ENCODE peak calls at places on chromosome 11, in seven cellular contexts. F is lower lobe of right lung, T is fibroblast of lung, O is astrocyte of the cerebellum, C is right lobe of liver, B is AG04450, V is upper lobe of left lung. A is an unnamed sample.
A peak's percentile ranks its signal among the peaks of the same experiment; 100 is the strongest.

GRCh38 chr11:70326365-70326803 is 55.9 kb downstream of the PPFIA1 start:
- DNase-seq in T (peak; percentile 89), F (no peak), V (peak; percentile 32), B (peak; percentile 33), C (no peak), O (no peak), A (peak; percentile 51)

GRCh38 chr11:7548659-7549283 is 35.0 kb downstream of the PPFIBP2 start:
- DNase-seq in V (no peak), T (no peak), O (no peak), F (no peak), C (peak; percentile 62), B (no peak), A (no peak)

GRCh38 chr11:126162286-126163030 is 49.0 kb downstream of the RPUSD4 start:
- DNase-seq in B (no peak), C (peak; percentile 40), F (no peak), T (peak; percentile 55), O (no peak), V (no peak), A (no peak)

GRCh38 chr11:34277166-34277565 is 80.6 kb downstream of the ABTB2 start:
- DNase-seq in B (no peak), V (no peak), C (no peak), T (no peak), O (no peak), F (no peak), A (no peak)

GRCh38 chr11:62427630-62428233 is 8.9 kb downstream of the SCGB1A1 start:
- DNase-seq in F (no peak), B (no peak), V (no peak), C (no peak), T (peak; percentile 39), O (no peak), A (no peak)

GRCh38 chr11:86143429-86144030 is 74.6 kb upstream of the PICALM start:
- DNase-seq in T (no peak), B (no peak), C (no peak), V (peak; percentile 41), F (no peak), O (no peak), A (no peak)

GRCh38 chr11:111694851-111695250 is 71.3 kb downstream of the PPP2R1B start:
- DNase-seq in B (peak; percentile 92), V (no peak), T (peak; percentile 99), C (no peak), F (no peak), O (peak; percentile 90), A (peak; percentile 54)

GRCh38 chr11:125720781-125721180 is 25.3 kb upstream of the PATE1 start:
- DNase-seq in O (no peak), B (no peak), V (no peak), C (no peak), T (no peak), F (no peak), A (no peak)

GRCh38 chr11:4105916-4106315 is 11.3 kb downstream of the RRM1 start:
- DNase-seq in T (no peak), F (no peak), C (no peak), O (no peak), V (no peak), B (no peak), A (no peak)

GRCh38 chr11:94128171-94128745 is 383 bp upstream of the PANX1 start:
- DNase-seq in O (no peak), T (no peak), B (no peak), F (peak; percentile 57), C (peak; percentile 58), V (no peak), A (no peak)

GRCh38 chr11:80285076-80285790 is 844.4 kb upstream of the TENM4 start:
- DNase-seq in T (peak; percentile 42), B (peak; percentile 11), F (no peak), C (no peak), O (peak; percentile 59), V (no peak), A (no peak)

GRCh38 chr11:67607507-67607906 is 771 bp downstream of the NDUFV1 start:
- DNase-seq in V (no peak), C (no peak), F (no peak), T (no peak), O (no peak), B (no peak), A (no peak)

GRCh38 chr11:61131586-61131985 is 29.3 kb downstream of the CD5 start:
- DNase-seq in V (no peak), F (no peak), O (no peak), B (no peak), C (no peak), T (no peak), A (no peak)

GRCh38 chr11:6480299-6480914 is 724 bp downstream of the ARFIP2 start:
- DNase-seq in O (no peak), T (no peak), C (no peak), V (no peak), B (no peak), F (no peak), A (no peak)

GRCh38 chr11:100777118-100777517 is 90.0 kb downstream of the ARHGAP42 start:
- DNase-seq in T (no peak), B (no peak), C (no peak), O (no peak), V (no peak), F (no peak), A (no peak)

GRCh38 chr11:94638902-94639373 is 71.8 kb downstream of the PIWIL4 start:
- DNase-seq in T (peak; percentile 57), B (no peak), O (no peak), C (no peak), F (no peak), V (no peak), A (peak; percentile 2)

GRCh38 chr11:60874421-60875365 is 7.4 kb downstream of the ZP1 start:
- DNase-seq in B (no peak), T (no peak), C (no peak), V (peak; percentile 17), F (peak; percentile 31), O (no peak), A (no peak)

GRCh38 chr11:531826-532511 is 3.4 kb downstream of the HRAS start:
- DNase-seq in O (no peak), C (no peak), F (no peak), V (no peak), T (no peak), B (no peak), A (no peak)

DNA sequence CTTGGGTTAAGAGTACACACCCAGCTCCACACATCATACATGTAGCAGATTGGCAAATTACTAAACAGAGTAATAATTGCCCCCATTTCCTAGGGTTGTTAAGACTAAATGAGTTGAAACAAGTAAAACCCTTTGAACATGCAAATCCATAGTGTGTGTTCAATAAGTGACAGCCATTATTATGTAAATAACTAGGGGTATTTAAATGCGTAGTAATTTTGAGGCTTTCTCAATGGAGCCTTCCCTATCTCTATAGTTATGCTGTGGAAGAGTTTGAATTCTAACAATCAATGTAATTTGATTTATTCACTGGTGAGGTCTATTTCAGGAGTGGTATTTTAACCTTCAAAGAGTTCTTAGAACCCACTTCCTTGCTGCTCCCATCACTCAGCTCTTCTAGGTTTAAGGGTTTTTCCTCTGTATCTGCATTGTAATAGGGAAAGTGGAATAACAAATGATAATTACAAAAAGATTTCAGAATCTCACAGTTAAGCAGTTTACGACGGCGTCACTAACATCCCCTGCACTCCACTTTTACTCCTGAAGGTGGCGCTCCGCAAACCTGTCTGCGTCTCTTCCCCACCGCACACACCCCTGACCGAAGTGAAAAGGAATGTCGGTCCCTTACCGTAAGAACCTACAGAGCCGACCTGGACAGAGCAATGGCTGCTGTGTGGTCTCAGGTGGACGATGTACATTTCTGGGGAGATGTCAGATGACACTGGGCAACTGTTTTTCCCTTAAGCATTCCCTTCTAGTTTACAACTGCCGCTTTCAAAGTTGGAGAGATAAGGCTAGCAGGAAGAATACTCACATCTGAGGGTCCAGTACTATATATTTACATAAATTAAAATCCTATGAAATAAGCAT is 80.8 kb downstream of the ZC3H12C start:
- DNase-seq in C (peak; percentile 70), O (no peak), V (peak; percentile 71), B (no peak), F (peak; percentile 78), T (peak; percentile 81), A (no peak)
- TF ChIP-seq CTCF in C (peak; percentile 84), O (peak; percentile 90), V (peak; percentile 70), B (peak; percentile 82), F (peak; percentile 73), T (peak; percentile 94), A (peak; percentile 82)

DNA sequence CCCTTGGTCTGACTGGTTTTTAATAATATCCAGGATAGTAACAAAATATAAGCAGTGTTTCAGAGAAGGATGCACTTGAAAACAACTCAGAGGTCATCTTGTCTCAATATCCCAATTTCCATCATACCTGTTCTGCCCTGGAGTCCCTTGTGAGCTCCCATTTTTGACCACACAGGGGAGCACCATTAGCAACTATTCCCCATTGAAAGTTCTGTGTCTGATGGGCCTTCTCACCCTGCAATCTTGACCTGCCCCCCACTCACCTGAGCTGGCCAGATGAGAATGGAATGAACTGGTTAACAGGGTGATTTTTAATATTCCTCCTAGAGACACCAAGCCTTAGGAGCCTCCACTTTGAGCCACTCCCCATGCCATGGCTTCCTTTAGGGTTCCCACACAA is 3.8 kb upstream of the CAPN5 start:
- DNase-seq in C (no peak), V (no peak), F (no peak), B (no peak), T (no peak), O (no peak), A (no peak)
- TF ChIP-seq CTCF in C (peak; percentile 44), V (no peak), F (no peak), B (peak; percentile 17), T (peak; percentile 21), O (peak; percentile 19), A (no peak)

DNA sequence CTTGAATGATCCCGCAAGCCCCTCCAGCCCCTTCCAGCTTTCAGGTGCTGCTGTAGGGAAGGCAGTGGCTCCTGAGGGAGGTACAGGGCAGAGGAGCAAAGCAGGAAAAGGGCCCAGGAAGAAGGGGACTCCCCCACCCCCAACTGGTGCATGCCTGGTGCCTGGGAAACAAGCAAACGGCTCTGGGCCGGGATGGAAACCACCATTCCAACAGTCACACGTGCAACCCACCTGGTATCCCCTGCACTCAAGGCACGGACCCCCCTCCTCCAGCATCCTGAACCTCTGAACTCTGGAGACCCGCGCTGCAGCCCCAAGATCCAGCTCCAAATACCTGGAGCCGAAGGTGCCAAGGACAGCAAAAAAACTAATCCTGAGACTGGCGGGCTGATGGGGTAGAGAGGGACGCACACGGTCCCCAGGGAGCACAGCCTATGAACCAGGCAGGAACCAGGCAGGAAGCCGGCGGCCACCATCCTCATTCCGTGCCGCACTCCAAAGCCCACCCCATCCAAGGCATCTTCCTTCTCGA is 537 bp downstream of the SCN4B start:
- DNase-seq in V (no peak), B (no peak), O (no peak), F (no peak), T (no peak), C (no peak), A (no peak)
- TF ChIP-seq CTCF in V (no peak), B (no peak), O (no peak), F (no peak), T (no peak), C (no peak), A (no peak)

DNA sequence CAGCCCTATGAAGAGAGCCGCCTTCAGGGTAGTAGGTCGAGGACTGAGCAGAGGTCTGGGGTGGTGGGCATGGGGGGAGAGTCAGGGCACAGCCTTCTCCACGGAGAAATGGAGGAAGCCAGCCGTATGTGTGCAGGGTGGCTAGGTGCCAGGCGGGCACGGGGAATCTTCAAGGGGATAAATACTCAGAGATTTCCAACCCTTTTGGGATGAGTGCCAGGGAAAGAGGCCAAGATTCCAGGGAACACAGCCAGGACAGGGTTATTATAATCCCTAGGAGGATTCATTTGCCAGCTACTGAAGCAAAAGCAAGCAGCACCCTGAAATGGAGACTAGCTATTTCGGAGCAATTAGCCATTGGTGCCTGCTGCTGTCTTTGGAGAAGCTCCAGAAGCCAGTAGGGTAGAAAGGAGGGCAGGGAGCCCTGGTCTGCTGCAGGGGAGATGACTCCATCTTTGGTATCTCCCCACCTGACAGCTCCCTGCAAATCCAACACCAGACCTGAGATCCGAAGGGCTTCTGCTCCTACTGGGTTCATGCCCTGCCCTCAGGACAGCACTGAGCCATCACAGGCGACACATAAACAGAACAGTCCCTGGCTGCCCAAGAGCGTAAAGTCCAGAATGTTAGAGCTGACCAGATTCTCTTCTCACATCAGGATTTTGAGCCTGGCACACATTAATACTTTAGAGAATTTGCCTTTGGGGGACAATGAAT is 174.5 kb upstream of the NTM start:
- DNase-seq in O (peak; percentile 57), F (peak; percentile 61), T (peak; percentile 50), B (peak; percentile 11), V (peak; percentile 24), C (no peak), A (peak; percentile 3)
- TF ChIP-seq CTCF in O (no peak), F (no peak), T (no peak), B (no peak), V (no peak), C (no peak), A (no peak)

A was measured in AG09319.